ENCODE peak calls at places on chromosomes 7 and 10, in six cellular contexts. R, C, I, Z, O and H are unnamed samples.
A peak's percentile ranks its signal among the peaks of the same experiment; 100 is the strongest.

GRCh38 chr7:85222522-85222921 is 35.7 kb upstream of the SEMA3D start:
- DNase-seq in O (no peak), R (no peak), C (no peak), Z (no peak), I (no peak), H (no peak)

GRCh38 chr10:71272122-71272771 is 46.8 kb upstream of the SLC29A3 start:
- DNase-seq in I (no peak), Z (no peak), O (no peak), C (no peak), R (no peak), H (no peak)

GRCh38 chr10:100338434-100339036 is 8.5 kb upstream of the SCD start:
- DNase-seq in O (peak; percentile 76), C (peak; percentile 57), R (peak; percentile 72), I (peak; percentile 39), Z (peak; percentile 73), H (peak; percentile 82)

GRCh38 chr10:13839430-13839986 is 252.7 kb downstream of the PRPF18 start:
- DNase-seq in Z (no peak), I (no peak), O (no peak), C (no peak), R (no peak), H (peak; percentile 72)

GRCh38 chr10:131437556-131438465 is 126.3 kb upstream of the TCERG1L start:
- DNase-seq in R (no peak), I (no peak), C (no peak), O (no peak), Z (no peak), H (no peak)

GRCh38 chr10:47020491-47020890 is 109.3 kb downstream of the PTPN20 start:
- DNase-seq in C (no peak), O (no peak), I (no peak), Z (peak; percentile 22), R (no peak), H (peak; percentile 79)

GRCh38 chr10:80552151-80552646 is 14.5 kb downstream of the SH2D4B start:
- DNase-seq in O (no peak), C (no peak), Z (peak; percentile 62), I (no peak), R (no peak), H (no peak)

GRCh38 chr7:51666751-51667150 is 350.1 kb upstream of the COBL start:
- DNase-seq in I (no peak), C (no peak), Z (no peak), O (no peak), R (no peak), H (no peak)

GRCh38 chr10:121662945-121663917 is 65.0 kb upstream of the FGFR2 start:
- DNase-seq in C (no peak), Z (no peak), O (peak; percentile 80), I (no peak), R (no peak), H (peak; percentile 77)

GRCh38 chr7:27154901-27155815 is 1.3 kb downstream of the HOXA7 start:
- DNase-seq in R (no peak), O (no peak), I (no peak), Z (no peak), C (no peak), H (peak; percentile 84)

GRCh38 chr7:77266162-77266807 is 66.7 kb upstream of the FGL2 start:
- DNase-seq in O (no peak), C (no peak), R (no peak), Z (no peak), I (no peak), H (no peak)

GRCh38 chr10:127532659-127533058 is 16.4 kb upstream of the NPS start:
- DNase-seq in R (no peak), O (no peak), I (no peak), C (no peak), Z (no peak), H (no peak)

GRCh38 chr10:118139321-118139720 is 92.6 kb upstream of the RAB11FIP2 start:
- DNase-seq in I (no peak), O (no peak), C (no peak), R (no peak), Z (no peak), H (no peak)

GRCh38 chr10:5494611-5495010 is 4.8 kb downstream of the CALML5 start:
- DNase-seq in I (no peak), C (no peak), R (no peak), O (no peak), Z (no peak), H (no peak)

GRCh38 chr10:132965411-132966057 is 23.2 kb upstream of the CFAP46 start:
- DNase-seq in R (no peak), O (no peak), C (no peak), I (no peak), Z (no peak), H (no peak)

GRCh38 chr7:134637934-134638719 is 8.5 kb upstream of the BPGM start:
- DNase-seq in I (no peak), O (no peak), R (no peak), Z (no peak), C (no peak), H (no peak)

GRCh38 chr7:135558337-135558767 is 635 bp downstream of the NUP205 start:
- DNase-seq in C (peak; percentile 59), R (peak; percentile 55), O (peak; percentile 45), Z (peak; percentile 40), I (peak; percentile 6), H (no peak)

GRCh38 chr10:78286186-78286585 is 252.5 kb downstream of the RPS24 start:
- DNase-seq in O (peak; percentile 64), R (no peak), Z (no peak), I (no peak), C (no peak), H (peak; percentile 17)

GRCh38 chr7:4797858-4798705 is 22.7 kb downstream of the AP5Z1 start:
- DNase-seq in R (peak; percentile 52), Z (peak; percentile 54), I (peak; percentile 16), C (peak; percentile 25), O (peak; percentile 81), H (no peak)

GRCh38 chr7:4776160-4776623 is 769 bp downstream of the AP5Z1 start:
- DNase-seq in O (no peak), C (no peak), R (no peak), I (no peak), Z (no peak), H (no peak)

GRCh38 chr10:6518791-6519430 is 61.2 kb downstream of the PRKCQ start:
- DNase-seq in C (no peak), O (no peak), R (no peak), I (no peak), Z (no peak), H (no peak)

GRCh38 chr10:6514844-6515780 is 65.0 kb downstream of the PRKCQ start:
- DNase-seq in O (no peak), Z (no peak), I (no peak), R (no peak), C (no peak), H (no peak)

GRCh38 chr10:6516277-6516676 is 63.8 kb downstream of the PRKCQ start:
- DNase-seq in O (peak; percentile 44), R (no peak), C (no peak), Z (no peak), I (no peak), H (no peak)

GRCh38 chr10:6514180-6514579 is 65.9 kb downstream of the PRKCQ start:
- DNase-seq in C (no peak), R (no peak), Z (no peak), O (no peak), I (no peak), H (no peak)

GRCh38 chr10:6516877-6517276 is 63.2 kb downstream of the PRKCQ start:
- DNase-seq in C (no peak), R (no peak), Z (no peak), I (no peak), O (no peak), H (no peak)
- H3K27ac ChIP-seq in C (no peak overlapping the region), R (no peak overlapping the region), Z (no peak overlapping the region), I (no peak overlapping the region), O (no peak overlapping the region), H (no peak overlapping the region)

DNA sequence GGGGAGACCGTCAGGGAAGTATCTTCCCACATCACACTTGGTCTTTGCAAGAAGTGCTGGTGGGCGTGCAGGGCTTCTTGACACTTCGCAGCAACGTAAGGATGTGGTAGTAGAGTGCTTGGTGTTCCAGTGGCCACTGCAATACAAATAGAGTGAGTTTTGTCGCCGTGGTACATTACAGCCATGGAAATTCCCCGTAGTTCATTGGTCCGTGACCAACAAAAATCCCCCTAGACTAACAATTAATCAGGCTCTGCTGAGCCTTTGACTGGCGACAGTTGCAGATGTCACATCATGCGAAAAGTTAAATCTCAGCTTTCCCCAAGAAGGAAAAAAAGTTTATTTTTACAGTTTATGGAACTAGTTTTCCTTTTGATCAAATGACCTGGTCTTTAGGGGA is 134.7 kb downstream of the MGMT start:
- DNase-seq in R (no peak), C (no peak), O (no peak), I (no peak), Z (no peak), H (no peak)
- H3K27ac ChIP-seq in R (no peak overlapping the region), C (no peak overlapping the region), O (no peak overlapping the region), I (no peak overlapping the region), Z (no peak overlapping the region), H (no peak overlapping the region)

GRCh38 chr7:130989006-130989795 is 255.2 kb upstream of the KLF14 start:
- DNase-seq in R (no peak), C (no peak), I (no peak), Z (no peak), O (no peak), H (no peak)

GRCh38 chr7:130985361-130985760 is 251.4 kb upstream of the KLF14 start:
- DNase-seq in C (no peak), Z (no peak), I (no peak), R (no peak), O (no peak), H (no peak)

GRCh38 chr7:130987092-130987491 is 253.1 kb upstream of the KLF14 start:
- DNase-seq in Z (no peak), O (no peak), R (no peak), I (no peak), C (no peak), H (no peak)

GRCh38 chr7:130988443-130988842 is 254.4 kb upstream of the KLF14 start:
- DNase-seq in Z (no peak), R (no peak), O (no peak), C (peak; percentile 46), I (no peak), H (no peak)

DNA sequence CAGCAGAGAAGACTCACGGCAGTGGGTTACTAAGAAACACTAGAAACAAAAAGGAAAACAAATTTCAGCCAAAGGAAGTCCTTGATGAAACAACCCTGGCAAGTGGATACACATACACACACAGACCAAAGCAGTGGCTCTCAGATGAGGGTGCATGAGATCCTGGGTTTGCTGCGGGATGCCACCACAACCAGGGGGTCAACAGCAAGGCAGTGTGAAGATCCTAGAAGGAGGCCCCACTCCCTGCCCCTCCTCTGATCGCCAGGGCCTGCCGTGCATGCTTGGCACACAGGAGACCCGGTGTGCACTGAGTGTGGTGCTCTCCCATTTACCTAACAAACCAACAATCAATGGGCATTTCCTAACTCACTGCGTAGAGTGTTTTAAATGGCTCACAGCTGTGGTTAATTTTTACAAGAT is 252.3 kb upstream of the KLF14 start:
- DNase-seq in C (no peak), I (no peak), Z (no peak), R (no peak), O (no peak), H (no peak)
- H3K27ac ChIP-seq in C (peak overlapping the region; percentile 85), I (peak overlapping the region; percentile 71), Z (no peak overlapping the region), R (peak overlapping the region; percentile 52), O (no peak overlapping the region), H (no peak overlapping the region)

GRCh38 chr10:50830066-50830465 is 55.4 kb downstream of the A1CF start:
- DNase-seq in R (no peak), O (no peak), C (no peak), Z (no peak), I (no peak), H (no peak)

GRCh38 chr10:50837095-50837494 is 48.3 kb downstream of the A1CF start:
- DNase-seq in I (no peak), C (no peak), R (no peak), O (no peak), Z (no peak), H (no peak)

GRCh38 chr10:50832171-50832751 is 53.2 kb downstream of the A1CF start:
- DNase-seq in I (no peak), O (no peak), R (no peak), Z (no peak), C (no peak), H (no peak)
- H3K27ac ChIP-seq in I (no peak overlapping the region), O (no peak overlapping the region), R (no peak overlapping the region), Z (peak overlapping the region; percentile 55), C (no peak overlapping the region), H (no peak overlapping the region)